ENCODE peak calls at places on chromosomes 3 and 15, in seven cellular contexts. I, U, M, L, A, Z and P are unnamed samples.

GRCh38 chr3:49158792-49159191 is 7.3 kb downstream of the CCDC71 start:
- DNase-seq in I (no peak), U (no peak), M (no peak), L (no peak), A (no peak), Z (no peak), P (no peak)

GRCh38 chr3:135487261-135487660 is 478.3 kb upstream of the PPP2R3A start:
- DNase-seq in I (no peak), U (no peak), M (no peak), L (no peak), A (no peak), Z (no peak), P (no peak)

GRCh38 chr15:48999314-48999713 is 35.6 kb upstream of the SHC4 start:
- DNase-seq in I (no peak), U (no peak), M (no peak), L (no peak), A (no peak), Z (no peak), P (no peak)

GRCh38 chr3:37862219-37862711 is 585 bp downstream of the CTDSPL start:
- DNase-seq in I (peak; percentile 26), U (no peak), M (peak; percentile 15), L (peak; percentile 60), A (no peak), Z (no peak), P (no peak)

GRCh38 chr15:94243418-94243817 is 12.1 kb downstream of the MCTP2 start:
- DNase-seq in I (no peak), U (no peak), M (no peak), L (no peak), A (no peak), Z (no peak), P (no peak)

GRCh38 chr3:37668431-37668830 is 193.2 kb upstream of the CTDSPL start:
- DNase-seq in I (no peak), U (no peak), M (no peak), L (no peak), A (no peak), Z (no peak), P (no peak)

GRCh38 chr15:28103402-28103801 is 4.3 kb upstream of the OCA2 start:
- DNase-seq in I (no peak), U (no peak), M (no peak), L (no peak), A (no peak), Z (no peak), P (no peak)

GRCh38 chr3:29456901-29457300 is 176.0 kb downstream of the RBMS3 start:
- DNase-seq in I (no peak), U (no peak), M (no peak), L (no peak), A (no peak), Z (no peak), P (no peak)

GRCh38 chr3:4995500-4996053 is 16.3 kb downstream of the BHLHE40 start:
- DNase-seq in I (no peak), U (peak; percentile 83), M (no peak), L (no peak), A (no peak), Z (peak; percentile 45), P (no peak)

GRCh38 chr15:57026016-57026602 is 107.7 kb downstream of the TCF12 start:
- DNase-seq in I (no peak), U (no peak), M (no peak), L (no peak), A (no peak), Z (no peak), P (no peak)

GRCh38 chr3:48428088-48428862 is 1.6 kb downstream of the PLXNB1 start:
- DNase-seq in I (no peak), U (no peak), M (no peak), L (peak; percentile 34), A (no peak), Z (no peak), P (no peak)

GRCh38 chr3:190258634-190259033 is 63.6 kb downstream of the CLDN1 start:
- DNase-seq in I (no peak), U (no peak), M (no peak), L (peak; percentile 3), A (no peak), Z (no peak), P (no peak)

GRCh38 chr3:27507515-27508266 is 23.5 kb upstream of the SLC4A7 start:
- DNase-seq in I (no peak), U (no peak), M (no peak), L (no peak), A (no peak), Z (no peak), P (no peak)

GRCh38 chr3:133742351-133743091 is 3.7 kb upstream of the TF start:
- DNase-seq in I (no peak), U (no peak), M (no peak), L (peak; percentile 57), A (no peak), Z (no peak), P (no peak)

GRCh38 chr3:8900065-8900464 is 63.2 kb downstream of the RAD18 start:
- DNase-seq in I (no peak), U (peak; percentile 41), M (no peak), L (no peak), A (peak; percentile 29), Z (no peak), P (no peak)

GRCh38 chr3:56754753-56755365 is 46.9 kb downstream of the ARHGEF3 start:
- DNase-seq in I (no peak), U (no peak), M (no peak), L (no peak), A (no peak), Z (no peak), P (no peak)

GRCh38 chr3:27740854-27741253 is 18.7 kb upstream of the EOMES start:
- DNase-seq in I (no peak), U (no peak), M (no peak), L (no peak), A (no peak), Z (no peak), P (no peak)

GRCh38 chr3:194369522-194370279 is at the start of gene LRRC15:
- DNase-seq in I (no peak), U (peak; percentile 74), M (no peak), L (no peak), A (no peak), Z (no peak), P (no peak)

GRCh38 chr3:175002732-175003143 is 143.6 kb downstream of the NAALADL2 start:
- DNase-seq in I (no peak), U (peak; percentile 99), M (no peak), L (no peak), A (peak; percentile 96), Z (no peak), P (no peak)

GRCh38 chr3:123984957-123985356 is 7.0 kb downstream of the ROPN1 start:
- DNase-seq in I (no peak), U (no peak), M (no peak), L (no peak), A (no peak), Z (no peak), P (no peak)

GRCh38 chr3:50189274-50189673 is 2.1 kb upstream of the GNAT1 start:
- DNase-seq in I (no peak), U (peak; percentile 79), M (no peak), L (peak; percentile 65), A (peak; percentile 55), Z (no peak), P (peak; percentile 66)

GRCh38 chr3:126083913-126084514 is at the start of gene SLC41A3:
- DNase-seq in I (peak; percentile 90), U (peak; percentile 59), M (peak; percentile 78), L (peak; percentile 86), A (peak; percentile 27), Z (peak; percentile 93), P (peak; percentile 86)

GRCh38 chr3:2354702-2355101 is 256.0 kb downstream of the CNTN4 start:
- DNase-seq in I (no peak), U (no peak), M (no peak), L (no peak), A (no peak), Z (no peak), P (no peak)

GRCh38 chr3:194556086-194557056 is 69.6 kb upstream of the ATP13A3 start:
- DNase-seq in I (no peak), U (no peak), M (no peak), L (no peak), A (no peak), Z (no peak), P (no peak)

GRCh38 chr3:122977645-122978466 is 49.7 kb downstream of the SEMA5B start:
- DNase-seq in I (no peak), U (peak; percentile 47), M (no peak), L (peak; percentile 31), A (peak; percentile 27), Z (no peak), P (no peak)

GRCh38 chr3:59773970-59774369 is 724.1 kb upstream of the CFAP20DC start:
- DNase-seq in I (no peak), U (no peak), M (no peak), L (peak; percentile 13), A (no peak), Z (no peak), P (no peak)

GRCh38 chr3:42979044-42979962 is at the start of gene GASK1A:
- DNase-seq in I (no peak), U (no peak), M (no peak), L (peak; percentile 73), A (no peak), Z (no peak), P (no peak)

GRCh38 chr3:64214002-64214696 is 11.1 kb downstream of the PRICKLE2 start:
- DNase-seq in I (no peak), U (peak; percentile 52), M (no peak), L (peak; percentile 7), A (no peak), Z (no peak), P (no peak)

GRCh38 chr3:63933459-63933858 is 21.3 kb upstream of the SCAANT1 start:
- DNase-seq in I (no peak), U (no peak), M (no peak), L (no peak), A (no peak), Z (no peak), P (peak; percentile 7)

GRCh38 chr15:25508369-25509002 is 69.7 kb upstream of the UBE3A start:
- DNase-seq in I (no peak), U (peak; percentile 40), M (no peak), L (no peak), A (peak; percentile 7), Z (no peak), P (peak; percentile 62)

GRCh38 chr3:65368866-65369265 is 669.9 kb downstream of the MAGI1 start:
- DNase-seq in I (no peak), U (no peak), M (no peak), L (no peak), A (no peak), Z (no peak), P (no peak)

GRCh38 chr15:48333553-48333952 is 2.3 kb downstream of the DUT start:
- DNase-seq in I (no peak), U (no peak), M (no peak), L (no peak), A (no peak), Z (no peak), P (peak; percentile 27)

GRCh38 chr3:25040739-25041138 is 387.3 kb upstream of the RARB start:
- DNase-seq in I (no peak), U (no peak), M (no peak), L (no peak), A (no peak), Z (no peak), P (no peak)

GRCh38 chr3:14123308-14124222 is 1.1 kb downstream of the CHCHD4 start:
- DNase-seq in I (no peak), U (no peak), M (no peak), L (no peak), A (no peak), Z (no peak), P (peak; percentile 25)

GRCh38 chr3:65678480-65678879 is 360.2 kb downstream of the MAGI1 start:
- DNase-seq in I (no peak), U (no peak), M (no peak), L (no peak), A (no peak), Z (no peak), P (no peak)

GRCh38 chr3:29914861-29915524 is 634.1 kb downstream of the RBMS3 start:
- DNase-seq in I (no peak), U (peak; percentile 72), M (no peak), L (no peak), A (no peak), Z (no peak), P (no peak)

GRCh38 chr3:102471491-102471890 is 36.7 kb downstream of the ZPLD1 start:
- DNase-seq in I (no peak), U (no peak), M (no peak), L (no peak), A (no peak), Z (no peak), P (no peak)

GRCh38 chr3:165837058-165837525 is at the start of gene BCHE:
- DNase-seq in I (no peak), U (no peak), M (no peak), L (peak; percentile 11), A (peak; percentile 42), Z (no peak), P (no peak)